ENCODE peak calls at places on chromosomes 4 and X, in nine cellular contexts. R, Y, F, B, A, V, W, E and C are unnamed samples.

GRCh38 chr4:140609548-140610425 is 41.0 kb upstream of the UCP1 start:
- DNase-seq in B (peak; percentile 24), E (no peak), F (no peak), W (no peak), V (peak; percentile 78), Y (peak; percentile 3), A (peak; percentile 65), R (no peak), C (peak; percentile 34)

GRCh38 chr4:40552536-40552935 is 77.1 kb downstream of the RBM47 start:
- DNase-seq in R (no peak), V (no peak), A (no peak), Y (no peak), E (no peak), F (no peak), B (no peak), W (no peak), C (no peak)

GRCh38 chr4:30718021-30718888 is 1.9 kb upstream of the PCDH7 start:
- DNase-seq in W (peak; percentile 77), Y (no peak), A (no peak), V (peak; percentile 37), F (no peak), R (peak; percentile 5), B (no peak), E (no peak), C (no peak)

GRCh38 chr4:25370242-25370641 is 6.8 kb upstream of the ANAPC4 start:
- DNase-seq in B (no peak), F (no peak), Y (no peak), A (no peak), E (no peak), V (peak; percentile 70), W (no peak), R (no peak), C (no peak)

GRCh38 chr4:189124149-189124758 is 816.4 kb upstream of the FRG1 start:
- DNase-seq in V (peak; percentile 8), Y (no peak), R (no peak), E (no peak), A (peak; percentile 48), B (no peak), W (peak; percentile 19), F (no peak), C (no peak)

GRCh38 chr4:170198742-170199141 is 109.0 kb upstream of the AADAT start:
- DNase-seq in B (peak; percentile 5), W (no peak), F (no peak), E (no peak), V (peak; percentile 10), A (peak; percentile 42), Y (no peak), R (no peak), C (no peak)

GRCh38 chr4:75432683-75433082 is 81.5 kb downstream of the RCHY1 start:
- DNase-seq in V (no peak), Y (no peak), R (no peak), W (no peak), A (peak; percentile 75), F (no peak), B (no peak), E (no peak), C (no peak)

GRCh38 chr4:22554670-22555069 is 38.8 kb upstream of the ADGRA3 start:
- DNase-seq in F (no peak), R (no peak), A (no peak), E (no peak), Y (no peak), W (no peak), B (no peak), V (no peak), C (no peak)

GRCh38 chr4:41437264-41437566 is 100.7 kb upstream of the LIMCH1 start:
- DNase-seq in Y (no peak), F (no peak), W (no peak), E (no peak), V (no peak), R (no peak), B (no peak), A (no peak), C (no peak)

GRCh38 chrX:151929131-151929530 is 16.4 kb downstream of the MAGEA4 start:
- DNase-seq in F (no peak), W (no peak), R (no peak), A (no peak), Y (no peak), E (no peak), B (no peak), V (no peak), C (no peak)

GRCh38 chrX:12240491-12240890 is 102.2 kb downstream of the FRMPD4 start:
- DNase-seq in E (no peak), V (peak; percentile 46), F (no peak), B (no peak), Y (no peak), A (no peak), R (no peak), W (no peak), C (no peak)

GRCh38 chrX:153434801-153435200 is 11.1 kb downstream of the TREX2 start:
- DNase-seq in W (no peak), F (no peak), B (no peak), Y (no peak), E (no peak), A (no peak), R (no peak), V (no peak), C (no peak)

GRCh38 chr4:71855944-71856343 is 72.1 kb upstream of the GC start:
- DNase-seq in Y (no peak), V (no peak), B (no peak), R (no peak), W (no peak), F (no peak), E (no peak), A (no peak), C (no peak)

GRCh38 chr4:147824884-147825283 is 93.0 kb downstream of the ARHGAP10 start:
- DNase-seq in R (no peak), Y (no peak), V (no peak), E (no peak), B (no peak), F (no peak), A (no peak), W (no peak), C (no peak)

GRCh38 chrX:67094061-67094460 is 449.8 kb upstream of the AR start:
- DNase-seq in Y (no peak), V (no peak), R (no peak), B (no peak), A (no peak), W (no peak), E (no peak), F (no peak), C (no peak)

GRCh38 chr4:142567199-142567598 is 278.9 kb downstream of the INPP4B start:
- DNase-seq in E (peak; percentile 31), F (no peak), A (peak; percentile 30), V (no peak), B (no peak), W (no peak), R (peak; percentile 14), Y (peak; percentile 68), C (no peak)

GRCh38 chrX:39705299-39705698 is 392.5 kb downstream of the BCOR start:
- DNase-seq in E (no peak), B (peak; percentile 53), Y (no peak), W (peak; percentile 10), A (peak; percentile 23), V (no peak), F (no peak), R (no peak), C (no peak)

GRCh38 chr4:74539043-74539790 is 94.3 kb downstream of the AREG start:
- DNase-seq in V (no peak), A (no peak), E (no peak), W (no peak), R (no peak), Y (no peak), F (no peak), B (no peak), C (no peak)

GRCh38 chrX:31546130-31546529 is 474.3 kb upstream of the FTHL17 start:
- DNase-seq in F (no peak), Y (no peak), R (no peak), A (no peak), W (peak; percentile 2), E (no peak), V (no peak), B (peak; percentile 39), C (no peak)

GRCh38 chr4:113869743-113870375 is 108.3 kb upstream of the CAMK2D start:
- DNase-seq in E (peak; percentile 19), B (no peak), V (no peak), A (no peak), W (no peak), Y (no peak), R (peak; percentile 58), F (peak; percentile 64), C (no peak)